ENCODE peak calls at places on chromosomes 4 and X, in six cellular contexts. I is A549, L is WTC11, S is K562, T is HepG2, R is endothelial cell of umbilical vein. K is an unnamed sample.

GRCh38 chr4:124499266-124499665 is 213.3 kb downstream of the ANKRD50 start:
- DNase-seq in I (no peak), T (no peak), R (peak), L (no peak), S (no peak), K (no peak)

GRCh38 chr4:40486534-40486933 is 143.1 kb downstream of the RBM47 start:
- DNase-seq in L (no peak), S (no peak), R (no peak), I (peak), T (no peak), K (no peak)

GRCh38 chr4:2930821-2931764 is 32.1 kb downstream of the NOP14 start:
- DNase-seq in S (no peak), I (no peak), T (no peak), R (no peak), L (no peak), K (no peak)

GRCh38 chr4:41122775-41123174 is 91.6 kb downstream of the APBB2 start:
- DNase-seq in T (no peak), L (peak), I (no peak), R (no peak), S (no peak), K (peak)

GRCh38 chr4:40546506-40546905 is 83.2 kb downstream of the RBM47 start:
- DNase-seq in S (no peak), I (no peak), L (no peak), T (peak), R (no peak), K (no peak)

GRCh38 chrX:133188631-133189030 is 29.5 kb downstream of the TFDP3 start:
- DNase-seq in S (no peak), I (no peak), R (no peak), L (no peak), T (no peak), K (no peak)

GRCh38 chrX:39629001-39629400 is 468.8 kb downstream of the BCOR start:
- DNase-seq in L (no peak), T (no peak), I (no peak), S (no peak), R (no peak), K (no peak)

GRCh38 chr4:117793786-117794369 is 240.4 kb upstream of the NDST3 start:
- DNase-seq in I (no peak), S (no peak), T (no peak), R (no peak), L (no peak), K (no peak)

GRCh38 chr4:41366911-41367517 is 110.3 kb downstream of the UCHL1 start:
- DNase-seq in T (no peak), I (no peak), R (no peak), L (no peak), S (no peak), K (no peak)

GRCh38 chr4:110926841-110927400 is 304.0 kb upstream of the PITX2 start:
- DNase-seq in R (no peak), I (peak), T (no peak), S (no peak), L (no peak), K (no peak)

GRCh38 chrX:136768469-136769084 is 12.2 kb downstream of the ARHGEF6 start:
- DNase-seq in L (peak), I (no peak), R (no peak), S (peak), T (no peak), K (no peak)

GRCh38 chr4:39976141-39976944 is 1.4 kb downstream of the PDS5A start:
- DNase-seq in T (peak), I (peak), R (peak), S (peak), L (peak), K (peak)

GRCh38 chrX:47831788-47832187 is 4.9 kb upstream of the ZNF81 start:
- DNase-seq in L (peak), I (peak), T (peak), S (peak), R (peak), K (no peak)

GRCh38 chr4:7462509-7462971 is 27.8 kb upstream of the PSAPL1 start:
- DNase-seq in I (peak), R (no peak), S (no peak), T (peak), L (no peak), K (peak)

GRCh38 chr4:2340272-2341061 is 78.0 kb downstream of the ZFYVE28 start:
- DNase-seq in L (no peak), S (no peak), R (no peak), I (no peak), T (no peak), K (no peak)

GRCh38 chrX:132648870-132649269 is 160.0 kb upstream of the MBNL3 start:
- DNase-seq in L (no peak), R (no peak), I (no peak), S (no peak), T (no peak), K (no peak)

GRCh38 chrX:119266364-119266995 is 30.4 kb downstream of the PGRMC1 start:
- DNase-seq in T (peak), R (peak), L (peak), I (peak), S (peak), K (no peak)

GRCh38 chr4:111045992-111046391 is 423.1 kb upstream of the PITX2 start:
- DNase-seq in I (no peak), R (no peak), S (peak), L (no peak), T (no peak), K (no peak)

GRCh38 chr4:110306363-110306762 is 107.9 kb upstream of the ELOVL6 start:
- DNase-seq in T (no peak), L (no peak), S (no peak), R (no peak), I (no peak), K (no peak)

GRCh38 chr4:148079945-148080344 is 348.1 kb downstream of the ARHGAP10 start:
- DNase-seq in S (no peak), T (no peak), I (no peak), L (no peak), R (no peak), K (no peak)

GRCh38 chrX:40733691-40734090 is 1.7 kb downstream of the MED14 start:
- DNase-seq in S (no peak), I (no peak), R (peak), T (no peak), L (no peak), K (no peak)

GRCh38 chrX:20116087-20116574 is 576 bp downstream of the MAP7D2 start:
- DNase-seq in T (no peak), S (no peak), L (peak), R (no peak), I (peak), K (no peak)

GRCh38 chrX:118211891-118212816 is 95.5 kb upstream of the KLHL13 start:
- DNase-seq in R (no peak), T (no peak), S (no peak), I (no peak), L (no peak), K (no peak)

GRCh38 chr4:101370663-101371210 is 23.4 kb upstream of the PPP3CA start:
- DNase-seq in L (peak), R (no peak), S (no peak), T (no peak), I (no peak), K (peak)

GRCh38 chr4:101367201-101367600 is 19.9 kb upstream of the PPP3CA start:
- DNase-seq in S (no peak), L (no peak), T (no peak), R (no peak), I (peak), K (no peak)

DNA sequence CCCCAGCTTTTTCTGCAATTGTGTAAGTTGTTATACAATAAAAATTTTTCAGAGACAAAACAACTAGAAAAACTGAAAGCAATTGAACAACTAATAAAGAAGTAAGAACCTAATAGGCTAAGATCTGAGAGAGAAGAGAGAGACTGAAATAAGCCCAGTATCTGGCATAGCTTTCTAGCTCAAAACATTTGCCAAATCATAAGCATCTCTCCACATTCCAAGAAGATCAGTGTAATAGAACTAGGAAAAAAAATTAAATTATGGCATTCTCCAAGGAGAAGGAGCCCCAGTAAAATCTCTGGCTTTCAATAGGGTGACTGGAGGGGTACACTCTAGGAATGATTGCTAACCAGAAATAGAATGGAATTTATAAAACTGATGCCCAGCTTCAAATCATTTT is 19.0 kb upstream of the PPP3CA start:
- DNase-seq in R (no peak), S (no peak), I (no peak), L (no peak), T (no peak), K (no peak)
- TF ChIP-seq JUN in R (no peak), S (no peak), I (no peak), L (no peak), T (no peak), K (no peak)

GRCh38 chrX:29090811-29091210 is 503.6 kb downstream of the IL1RAPL1 start:
- DNase-seq in R (peak), I (peak), T (no peak), L (no peak), S (no peak), K (no peak)
- TF ChIP-seq JUN in R (no peak), I (no peak), T (no peak), L (no peak), S (no peak), K (no peak)

GRCh38 chrX:96424007-96424406 is 260.6 kb upstream of the DIAPH2 start:
- DNase-seq in T (no peak), R (no peak), I (no peak), L (no peak), S (no peak), K (no peak)
- TF ChIP-seq JUN in T (no peak), R (no peak), I (no peak), L (no peak), S (no peak), K (no peak)

GRCh38 chr4:97987019-97987648 is 156.1 kb downstream of the STPG2 start:
- DNase-seq in L (no peak), I (peak), R (peak), S (no peak), T (peak), K (no peak)

GRCh38 chr4:97978791-97979488 is 164.3 kb downstream of the STPG2 start:
- DNase-seq in R (no peak), T (no peak), L (no peak), I (no peak), S (no peak), K (no peak)

GRCh38 chr4:97990409-97990808 is 152.9 kb downstream of the STPG2 start:
- DNase-seq in T (no peak), L (no peak), R (no peak), I (no peak), S (no peak), K (no peak)

DNA sequence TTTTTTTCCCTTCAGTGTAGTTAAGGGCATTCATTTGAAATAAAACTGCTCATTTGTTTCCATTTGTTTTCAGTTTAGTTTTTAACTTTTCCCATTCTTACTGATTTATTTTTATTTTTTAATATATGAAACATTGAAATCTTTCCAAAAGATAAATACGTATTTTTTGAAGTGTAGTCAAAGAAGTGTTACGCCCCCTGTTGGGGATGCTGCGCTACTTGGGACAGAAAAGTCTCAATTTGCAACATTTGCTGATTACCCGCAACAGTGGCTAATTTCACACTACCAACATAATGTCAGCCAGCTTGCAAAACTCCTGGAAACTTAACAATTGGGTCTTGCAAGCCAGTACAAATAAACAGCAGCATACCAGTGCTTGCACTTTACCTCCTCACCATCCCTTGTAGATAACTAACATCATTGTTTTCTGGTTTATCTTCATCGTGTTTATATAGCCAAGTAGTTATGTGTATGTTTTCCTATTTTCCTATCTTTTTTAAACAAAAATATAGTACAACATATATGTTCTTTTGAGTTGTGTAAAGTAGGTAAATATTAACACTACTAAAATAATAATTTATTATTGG is 158.6 kb downstream of the STPG2 start:
- DNase-seq in T (no peak), S (no peak), I (peak), R (peak), L (peak), K (no peak)
- TF ChIP-seq JUN in T (no peak), S (no peak), I (no peak), R (no peak), L (no peak), K (no peak)

GRCh38 chrX:55714111-55714510 is 3.4 kb upstream of the RRAGB start:
- DNase-seq in L (no peak), S (no peak), I (no peak), R (no peak), T (no peak), K (no peak)
- TF ChIP-seq JUN in L (no peak), S (no peak), I (no peak), R (no peak), T (no peak), K (no peak)

GRCh38 chrX:106912864-106913263 is 7.3 kb upstream of the CLDN2 start:
- DNase-seq in L (no peak), I (no peak), T (no peak), S (no peak), R (no peak), K (no peak)
- TF ChIP-seq JUN in L (no peak), I (no peak), T (no peak), S (no peak), R (no peak), K (no peak)

GRCh38 chr4:692771-693554 is 4.0 kb upstream of the SLC49A3 start:
- DNase-seq in L (no peak), S (no peak), I (no peak), R (no peak), T (peak), K (no peak)
- TF ChIP-seq JUN in L (no peak), S (no peak), I (no peak), R (no peak), T (no peak), K (no peak)

GRCh38 chrX:129556806-129557315 is 16.8 kb downstream of the OCRL start:
- DNase-seq in T (no peak), S (no peak), R (no peak), I (no peak), L (no peak), K (no peak)
- TF ChIP-seq JUN in T (no peak), S (no peak), R (no peak), I (no peak), L (no peak), K (no peak)

GRCh38 chr4:37607018-37607417 is 79.2 kb downstream of the RELL1 start:
- DNase-seq in S (no peak), T (no peak), L (no peak), I (no peak), R (no peak), K (no peak)
- TF ChIP-seq JUN in S (no peak), T (no peak), L (no peak), I (no peak), R (no peak), K (no peak)